ENCODE peak calls at places on chromosomes 1 and 21, in seven cellular contexts. One of them, this sample, is unnamed. For H3K9me3, the result is how much of the 10 kb centered on the place peaks cover.

GRCh38 chr1:179441456-179441855 is 75.7 kb downstream of the AXDND1 start:
- DNase-seq in kidney: no peak
- DNase-seq in fibroblast of lung: no peak
- DNase-seq in spleen: no peak
- DNase-seq in upper lobe of right lung: no peak
- DNase-seq in osteoblast: no peak
- DNase-seq in CD4-positive, alpha-beta T cell: no peak
- DNase-seq in this sample: peak

GRCh38 chr1:182615468-182616129 is 11.4 kb upstream of the RGS16 start:
- DNase-seq in kidney: peak
- DNase-seq in fibroblast of lung: peak
- DNase-seq in spleen: no peak
- DNase-seq in upper lobe of right lung: peak
- DNase-seq in osteoblast: no peak
- DNase-seq in CD4-positive, alpha-beta T cell: no peak
- DNase-seq in this sample: no peak

GRCh38 chr1:7549277-7549676 is 221.8 kb upstream of the VAMP3 start:
- DNase-seq in kidney: peak
- DNase-seq in fibroblast of lung: peak
- DNase-seq in spleen: no peak
- DNase-seq in upper lobe of right lung: peak
- DNase-seq in osteoblast: peak
- DNase-seq in CD4-positive, alpha-beta T cell: no peak
- DNase-seq in this sample: peak

GRCh38 chr1:17596186-17596585 is 56.7 kb downstream of the ARHGEF10L start:
- DNase-seq in kidney: no peak
- DNase-seq in fibroblast of lung: no peak
- DNase-seq in spleen: no peak
- DNase-seq in upper lobe of right lung: no peak
- DNase-seq in osteoblast: no peak
- DNase-seq in CD4-positive, alpha-beta T cell: no peak
- DNase-seq in this sample: peak

GRCh38 chr1:167821969-167822685 is 91.8 kb downstream of the ADCY10 start:
- DNase-seq in kidney: no peak
- DNase-seq in fibroblast of lung: peak
- DNase-seq in spleen: no peak
- DNase-seq in upper lobe of right lung: no peak
- DNase-seq in osteoblast: no peak
- DNase-seq in CD4-positive, alpha-beta T cell: no peak
- DNase-seq in this sample: no peak

GRCh38 chr1:14262582-14262981 is 335.9 kb upstream of the KAZN start:
- DNase-seq in kidney: no peak
- DNase-seq in fibroblast of lung: no peak
- DNase-seq in spleen: no peak
- DNase-seq in upper lobe of right lung: no peak
- DNase-seq in osteoblast: no peak
- DNase-seq in CD4-positive, alpha-beta T cell: no peak
- DNase-seq in this sample: no peak

GRCh38 chr1:90726716-90727480 is 9.8 kb upstream of the BARHL2 start:
- DNase-seq in kidney: no peak
- DNase-seq in fibroblast of lung: no peak
- DNase-seq in spleen: no peak
- DNase-seq in upper lobe of right lung: no peak
- DNase-seq in osteoblast: no peak
- DNase-seq in CD4-positive, alpha-beta T cell: no peak
- DNase-seq in this sample: no peak

GRCh38 chr1:87149166-87150065 is 179.3 kb upstream of the LMO4 start:
- DNase-seq in kidney: no peak
- DNase-seq in fibroblast of lung: peak
- DNase-seq in spleen: no peak
- DNase-seq in upper lobe of right lung: no peak
- DNase-seq in osteoblast: peak
- DNase-seq in CD4-positive, alpha-beta T cell: no peak
- DNase-seq in this sample: no peak

GRCh38 chr21:44255519-44255981 is 6.1 kb downstream of the DNMT3L start:
- DNase-seq in kidney: peak
- DNase-seq in fibroblast of lung: peak
- DNase-seq in spleen: peak
- DNase-seq in upper lobe of right lung: no peak
- DNase-seq in osteoblast: peak
- DNase-seq in CD4-positive, alpha-beta T cell: no peak
- DNase-seq in this sample: peak

GRCh38 chr21:44082648-44083436 is 24.4 kb upstream of the PWP2 start:
- DNase-seq in kidney: peak
- DNase-seq in fibroblast of lung: no peak
- DNase-seq in spleen: no peak
- DNase-seq in upper lobe of right lung: peak
- DNase-seq in osteoblast: peak
- DNase-seq in CD4-positive, alpha-beta T cell: no peak
- DNase-seq in this sample: peak

GRCh38 chr1:77430966-77431735 is 149.3 kb downstream of the AK5 start:
- DNase-seq in kidney: no peak
- DNase-seq in fibroblast of lung: no peak
- DNase-seq in spleen: no peak
- DNase-seq in upper lobe of right lung: no peak
- DNase-seq in osteoblast: no peak
- DNase-seq in CD4-positive, alpha-beta T cell: no peak
- DNase-seq in this sample: no peak

DNA sequence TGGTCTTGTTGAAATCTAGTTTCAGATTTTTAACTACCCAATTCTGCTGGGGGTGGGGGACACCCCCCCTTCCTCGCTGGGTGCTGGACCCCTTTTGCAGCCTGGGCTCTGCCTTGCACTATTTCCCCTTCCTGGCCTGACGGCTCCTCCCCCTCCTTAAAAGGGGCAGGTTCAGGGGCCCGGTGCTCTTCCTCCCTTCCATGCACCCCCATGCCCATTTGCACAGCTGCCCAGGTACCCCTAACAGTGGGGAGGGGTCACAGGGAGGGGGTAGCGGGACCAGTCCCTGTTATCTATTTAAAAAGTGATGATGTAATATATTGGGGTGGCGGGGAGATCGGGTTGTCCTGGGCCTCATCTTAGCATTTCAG is 15.3 kb downstream of the ZBTB7B start:
- DNase-seq in kidney: peak
- DNase-seq in fibroblast of lung: no peak
- DNase-seq in spleen: peak
- DNase-seq in upper lobe of right lung: no peak
- DNase-seq in osteoblast: no peak
- DNase-seq in CD4-positive, alpha-beta T cell: no peak
- DNase-seq in this sample: no peak
- H3K9me3 ChIP-seq in kidney: under half
- H3K9me3 ChIP-seq in fibroblast of lung: under half
- H3K9me3 ChIP-seq in spleen: under half
- H3K9me3 ChIP-seq in upper lobe of right lung: under half
- H3K9me3 ChIP-seq in osteoblast: under half
- H3K9me3 ChIP-seq in CD4-positive, alpha-beta T cell: under half
- H3K9me3 ChIP-seq in this sample: under half

GRCh38 chr1:246978785-246979184 is 29.1 kb downstream of the ZNF695 start:
- DNase-seq in kidney: no peak
- DNase-seq in fibroblast of lung: no peak
- DNase-seq in spleen: no peak
- DNase-seq in upper lobe of right lung: no peak
- DNase-seq in osteoblast: no peak
- DNase-seq in CD4-positive, alpha-beta T cell: no peak
- DNase-seq in this sample: no peak
- H3K9me3 ChIP-seq in kidney: under half
- H3K9me3 ChIP-seq in fibroblast of lung: under half
- H3K9me3 ChIP-seq in spleen: half or more
- H3K9me3 ChIP-seq in upper lobe of right lung: under half
- H3K9me3 ChIP-seq in osteoblast: under half
- H3K9me3 ChIP-seq in CD4-positive, alpha-beta T cell: under half
- H3K9me3 ChIP-seq in this sample: under half

DNA sequence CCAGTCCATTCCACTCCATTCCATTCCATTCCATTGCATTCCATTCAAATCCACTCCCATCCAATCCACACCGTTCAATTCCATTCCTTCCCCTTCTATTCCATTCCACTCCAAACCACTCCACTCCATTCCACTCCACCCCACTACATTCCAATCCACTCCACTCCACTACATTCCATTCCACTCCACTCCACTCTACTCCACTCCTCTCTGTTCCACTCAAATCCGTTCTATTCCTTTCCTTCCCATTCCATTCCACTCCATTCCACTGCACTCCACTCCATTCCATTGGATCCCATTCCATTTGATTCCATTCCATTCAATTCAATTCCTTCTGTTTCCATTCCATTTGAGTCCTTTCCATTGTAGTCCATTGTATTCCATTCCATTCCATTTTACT is 2568.3 kb upstream of the TPTE start:
- DNase-seq in kidney: no peak
- DNase-seq in fibroblast of lung: no peak
- DNase-seq in spleen: no peak
- DNase-seq in upper lobe of right lung: no peak
- DNase-seq in osteoblast: no peak
- DNase-seq in CD4-positive, alpha-beta T cell: no peak
- DNase-seq in this sample: no peak
- H3K9me3 ChIP-seq in kidney: half or more
- H3K9me3 ChIP-seq in fibroblast of lung: under half
- H3K9me3 ChIP-seq in spleen: under half
- H3K9me3 ChIP-seq in upper lobe of right lung: half or more
- H3K9me3 ChIP-seq in osteoblast: half or more
- H3K9me3 ChIP-seq in CD4-positive, alpha-beta T cell: half or more
- H3K9me3 ChIP-seq in this sample: half or more

GRCh38 chr1:48979940-48980339 is 203.2 kb upstream of the BEND5 start:
- DNase-seq in kidney: no peak
- DNase-seq in fibroblast of lung: no peak
- DNase-seq in spleen: no peak
- DNase-seq in upper lobe of right lung: no peak
- DNase-seq in osteoblast: no peak
- DNase-seq in CD4-positive, alpha-beta T cell: no peak
- DNase-seq in this sample: no peak
- H3K9me3 ChIP-seq in kidney: under half
- H3K9me3 ChIP-seq in fibroblast of lung: under half
- H3K9me3 ChIP-seq in spleen: under half
- H3K9me3 ChIP-seq in upper lobe of right lung: under half
- H3K9me3 ChIP-seq in osteoblast: under half
- H3K9me3 ChIP-seq in CD4-positive, alpha-beta T cell: under half
- H3K9me3 ChIP-seq in this sample: under half

GRCh38 chr1:247056071-247056470 is 22.5 kb downstream of the ZNF670 start:
- DNase-seq in kidney: no peak
- DNase-seq in fibroblast of lung: peak
- DNase-seq in spleen: no peak
- DNase-seq in upper lobe of right lung: no peak
- DNase-seq in osteoblast: no peak
- DNase-seq in CD4-positive, alpha-beta T cell: no peak
- DNase-seq in this sample: no peak
- H3K9me3 ChIP-seq in kidney: under half
- H3K9me3 ChIP-seq in fibroblast of lung: under half
- H3K9me3 ChIP-seq in spleen: half or more
- H3K9me3 ChIP-seq in upper lobe of right lung: under half
- H3K9me3 ChIP-seq in osteoblast: under half
- H3K9me3 ChIP-seq in CD4-positive, alpha-beta T cell: half or more
- H3K9me3 ChIP-seq in this sample: under half

GRCh38 chr1:43251024-43251423 is 18.8 kb upstream of the TMEM125 start:
- DNase-seq in kidney: no peak
- DNase-seq in fibroblast of lung: no peak
- DNase-seq in spleen: no peak
- DNase-seq in upper lobe of right lung: peak
- DNase-seq in osteoblast: no peak
- DNase-seq in CD4-positive, alpha-beta T cell: no peak
- DNase-seq in this sample: no peak
- H3K9me3 ChIP-seq in kidney: under half
- H3K9me3 ChIP-seq in fibroblast of lung: under half
- H3K9me3 ChIP-seq in spleen: under half
- H3K9me3 ChIP-seq in upper lobe of right lung: under half
- H3K9me3 ChIP-seq in osteoblast: under half
- H3K9me3 ChIP-seq in CD4-positive, alpha-beta T cell: under half
- H3K9me3 ChIP-seq in this sample: under half

DNA sequence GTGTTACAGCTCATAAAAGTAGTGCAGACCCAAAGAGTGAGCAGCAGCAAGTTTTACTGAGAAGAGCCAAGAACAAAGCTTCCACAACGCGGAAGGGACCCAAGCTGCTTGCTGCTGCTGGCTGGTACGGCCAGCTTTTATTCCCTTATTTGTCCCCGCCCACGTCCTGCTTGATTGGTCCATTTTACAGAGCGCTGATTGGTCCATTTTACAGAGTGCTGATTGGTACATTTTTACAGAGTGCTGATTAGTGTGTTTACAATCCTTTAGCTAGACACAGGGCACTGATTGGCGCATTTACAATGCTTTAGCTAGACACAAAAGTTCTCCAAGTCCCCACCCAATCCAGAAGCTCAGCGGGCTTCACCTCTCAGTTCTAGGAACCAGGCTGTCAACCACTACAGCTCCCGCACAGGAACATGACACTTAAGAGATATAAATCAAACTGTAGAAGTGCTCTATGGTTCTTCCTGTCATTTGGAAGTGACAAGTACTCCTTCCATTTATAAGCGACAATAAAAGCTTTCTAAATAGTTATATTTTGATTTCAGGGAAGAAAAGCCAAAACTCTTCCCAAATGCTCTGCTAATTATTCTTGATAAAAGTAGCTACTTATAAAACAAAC is 28.5 kb downstream of the RNF115 start:
- DNase-seq in kidney: no peak
- DNase-seq in fibroblast of lung: no peak
- DNase-seq in spleen: no peak
- DNase-seq in upper lobe of right lung: no peak
- DNase-seq in osteoblast: no peak
- DNase-seq in CD4-positive, alpha-beta T cell: no peak
- DNase-seq in this sample: no peak
- H3K9me3 ChIP-seq in kidney: under half
- H3K9me3 ChIP-seq in fibroblast of lung: under half
- H3K9me3 ChIP-seq in spleen: under half
- H3K9me3 ChIP-seq in upper lobe of right lung: under half
- H3K9me3 ChIP-seq in osteoblast: under half
- H3K9me3 ChIP-seq in CD4-positive, alpha-beta T cell: under half
- H3K9me3 ChIP-seq in this sample: under half